ENCODE peak calls at places on chromosome 12, in ten cellular contexts. V, J, U, O, P, H, B, R, L and W are unnamed samples.

GRCh38 chr12:95574030-95574429 is 22.8 kb upstream of the USP44 start:
- DNase-seq in H (no peak), V (no peak), J (no peak), B (no peak), P (no peak), U (no peak), L (no peak), R (no peak), O (no peak), W (no peak)

GRCh38 chr12:107568718-107569117 is 116.9 kb upstream of the PWP1 start:
- DNase-seq in H (no peak), R (no peak), L (no peak), B (no peak), V (no peak), J (no peak), O (no peak), P (peak; percentile 54), U (no peak), W (no peak)

GRCh38 chr12:124323771-124324530 is 29.1 kb downstream of the RFLNA start:
- DNase-seq in B (no peak), L (no peak), V (no peak), P (no peak), J (no peak), O (no peak), H (no peak), R (no peak), U (no peak), W (no peak)

GRCh38 chr12:1614360-1614759 is 14.7 kb upstream of the WNT5B start:
- DNase-seq in H (no peak), R (no peak), V (no peak), B (no peak), O (no peak), L (no peak), U (no peak), P (no peak), J (no peak), W (no peak)

GRCh38 chr12:117045998-117046374 is 53.2 kb downstream of the TESC start:
- DNase-seq in B (no peak), O (no peak), V (no peak), P (no peak), U (no peak), R (no peak), L (no peak), J (no peak), H (no peak), W (no peak)

GRCh38 chr12:89768586-89769482 is 60.2 kb upstream of the ATP2B1 start:
- DNase-seq in R (no peak), B (peak; percentile 36), O (no peak), P (peak; percentile 99), U (no peak), J (peak; percentile 95), H (peak; percentile 84), L (no peak), V (no peak), W (peak; percentile 99)

GRCh38 chr12:120833849-120834248 is 70.3 kb downstream of the SPPL3 start:
- DNase-seq in J (no peak), P (peak; percentile 70), H (no peak), R (no peak), U (no peak), L (no peak), V (no peak), B (no peak), O (no peak), W (no peak)

GRCh38 chr12:130953783-130954543 is at the start of gene ADGRD1:
- DNase-seq in L (no peak), B (no peak), U (no peak), V (no peak), H (peak; percentile 65), O (peak; percentile 49), J (no peak), P (peak; percentile 47), R (no peak), W (peak; percentile 3)

GRCh38 chr12:2231956-2232355 is 179.2 kb downstream of the CACNA1C start:
- DNase-seq in J (no peak), O (no peak), P (peak; percentile 64), R (no peak), L (no peak), H (no peak), B (no peak), U (no peak), V (no peak), W (no peak)

GRCh38 chr12:130496516-130497120 is 158.9 kb downstream of the PIWIL1 start:
- DNase-seq in L (no peak), B (no peak), H (no peak), V (no peak), J (no peak), O (no peak), U (no peak), R (no peak), P (no peak), W (no peak)

GRCh38 chr12:5964913-5965900 is 20.1 kb upstream of the ANO2 start:
- DNase-seq in V (no peak), B (no peak), H (no peak), J (no peak), U (no peak), P (no peak), O (no peak), L (no peak), R (no peak), W (no peak)

GRCh38 chr12:92989715-92990484 is 60.8 kb upstream of the EEA1 start:
- DNase-seq in L (no peak), R (no peak), P (no peak), H (no peak), B (peak; percentile 52), V (no peak), J (no peak), O (no peak), U (no peak), W (no peak)

GRCh38 chr12:110320548-110320947 is 39.5 kb downstream of the ATP2A2 start:
- DNase-seq in O (no peak), J (no peak), B (no peak), L (no peak), H (no peak), R (no peak), P (no peak), U (no peak), V (no peak), W (no peak)

GRCh38 chr12:40117818-40118217 is 11.9 kb upstream of the SLC2A13 start:
- DNase-seq in R (no peak), L (no peak), H (no peak), P (no peak), J (no peak), U (no peak), B (no peak), O (no peak), V (no peak), W (no peak)

GRCh38 chr12:131487379-131488129 is 223.3 kb upstream of the SFSWAP start:
- DNase-seq in L (peak; percentile 75), U (no peak), V (no peak), R (peak; percentile 16), P (peak; percentile 3), H (no peak), O (no peak), J (no peak), B (no peak), W (no peak)

GRCh38 chr12:63301311-63301710 is 150.3 kb upstream of the AVPR1A start:
- DNase-seq in U (no peak), H (no peak), O (no peak), P (no peak), B (no peak), V (no peak), J (no peak), R (no peak), L (no peak), W (peak; percentile 22)

GRCh38 chr12:113722747-113723146 is 243.4 kb downstream of the RBM19 start:
- DNase-seq in V (no peak), P (no peak), O (no peak), U (no peak), L (no peak), B (no peak), H (no peak), J (no peak), R (no peak), W (no peak)

GRCh38 chr12:60257063-60257462 is 661.2 kb downstream of the SLC16A7 start:
- DNase-seq in J (peak; percentile 24), R (no peak), P (peak; percentile 61), O (no peak), H (peak; percentile 33), V (no peak), B (no peak), L (no peak), U (no peak), W (peak; percentile 39)